ENCODE peak calls at places on chromosomes 13 and 19, in nine cellular contexts. U is GM12865; O is lower leg skin; R is AG09309; A is brain microvascular endothelial cell; Y is B cell; T is Calu3; D is AG09319; B is CD8-positive, alpha-beta T cell. W is an unnamed sample.
A peak's percentile ranks its signal among the peaks of the same experiment; 100 is the strongest.

GRCh38 chr13:48241651-48242050 is 8.6 kb downstream of the ITM2B start:
- DNase-seq in R (no peak), A (no peak), Y (no peak), B (no peak), D (no peak), T (no peak), O (no peak), U (no peak), W (no peak)

GRCh38 chr19:39411006-39411831 is 1.2 kb upstream of the PLEKHG2 start:
- DNase-seq in A (peak; percentile 66), T (peak; percentile 56), B (no peak), D (peak; percentile 67), R (no peak), O (peak; percentile 92), U (peak; percentile 53), Y (peak; percentile 33), W (no peak)

GRCh38 chr13:97435794-97436193 is 1.8 kb downstream of the RAP2A start:
- DNase-seq in U (peak; percentile 66), B (no peak), T (no peak), D (no peak), A (no peak), O (no peak), Y (no peak), R (no peak), W (no peak)

GRCh38 chr19:10518444-10519361 is 1.5 kb upstream of the S1PR5 start:
- DNase-seq in R (no peak), Y (peak; percentile 67), D (no peak), B (no peak), O (no peak), A (no peak), U (no peak), T (no peak), W (peak; percentile 60)

GRCh38 chr13:98495627-98496238 is 81.2 kb downstream of the STK24 start:
- DNase-seq in R (no peak), D (no peak), U (no peak), B (no peak), T (no peak), Y (no peak), O (no peak), A (no peak), W (no peak)

GRCh38 chr13:41196620-41197019 is 2.3 kb upstream of the KBTBD7 start:
- DNase-seq in D (no peak), Y (no peak), T (no peak), O (no peak), B (no peak), U (no peak), R (no peak), A (no peak), W (no peak)

GRCh38 chr19:44890366-44891015 is 563 bp upstream of the TOMM40 start:
- DNase-seq in A (peak; percentile 99), R (peak; percentile 99), U (no peak), T (peak; percentile 100), Y (peak; percentile 85), O (no peak), B (no peak), D (peak; percentile 95), W (peak; percentile 93)

GRCh38 chr19:33864311-33864850 is 67.7 kb downstream of the KCTD15 start:
- DNase-seq in Y (no peak), B (no peak), D (no peak), R (no peak), U (no peak), O (peak; percentile 76), T (peak; percentile 47), A (no peak), W (no peak)

GRCh38 chr19:7915250-7916136 is 863 bp downstream of the TGFBR3L start:
- DNase-seq in T (no peak), U (no peak), B (no peak), A (no peak), D (no peak), O (no peak), Y (no peak), R (no peak), W (no peak)

GRCh38 chr19:34259367-34259865 is 5.1 kb downstream of the GARRE1 start:
- DNase-seq in R (no peak), B (no peak), A (no peak), O (no peak), U (no peak), T (no peak), Y (no peak), D (no peak), W (no peak)

GRCh38 chr13:50290186-50290585 is 274.9 kb downstream of the KCNRG start:
- DNase-seq in O (no peak), A (no peak), U (no peak), B (no peak), T (no peak), Y (no peak), D (no peak), R (no peak), W (no peak)

GRCh38 chr19:2607712-2608601 is 94.5 kb downstream of the GNG7 start:
- DNase-seq in B (peak; percentile 52), T (no peak), Y (no peak), A (no peak), U (peak; percentile 94), R (no peak), O (peak; percentile 85), D (no peak), W (peak; percentile 69)

GRCh38 chr19:45321848-45322247 is 827 bp downstream of the CKM start:
- DNase-seq in O (no peak), D (no peak), A (no peak), U (no peak), T (no peak), B (no peak), R (no peak), Y (no peak), W (no peak)

GRCh38 chr19:38647966-38648788 is 728 bp downstream of the ACTN4 start:
- DNase-seq in T (no peak), Y (no peak), O (no peak), D (no peak), B (no peak), R (no peak), A (no peak), U (no peak), W (no peak)

GRCh38 chr13:30884543-30884942 is 21.5 kb upstream of the MEDAG start:
- DNase-seq in U (no peak), A (no peak), R (no peak), T (no peak), D (no peak), B (no peak), Y (no peak), O (peak; percentile 21), W (no peak)

GRCh38 chr13:20294497-20294896 is 62.4 kb upstream of the GJB6 start:
- DNase-seq in O (no peak), D (no peak), B (no peak), A (no peak), U (no peak), R (no peak), T (no peak), Y (no peak), W (no peak)

GRCh38 chr13:21683034-21683733 is 12.3 kb downstream of the FGF9 start:
- DNase-seq in Y (no peak), R (peak; percentile 48), T (no peak), B (no peak), A (peak; percentile 29), U (no peak), O (no peak), D (no peak), W (no peak)

GRCh38 chr13:103067751-103068563 is 1.7 kb upstream of the SLC10A2 start:
- DNase-seq in D (no peak), R (no peak), B (no peak), Y (no peak), A (no peak), O (no peak), T (no peak), U (peak; percentile 78), W (peak; percentile 29)

GRCh38 chr19:5995606-5996005 is 17.7 kb upstream of the RANBP3 start:
- DNase-seq in B (no peak), D (no peak), O (no peak), U (no peak), R (no peak), Y (no peak), T (no peak), A (no peak), W (no peak)

GRCh38 chr19:5996102-5996501 is 18.2 kb upstream of the RANBP3 start:
- DNase-seq in D (no peak), Y (no peak), O (no peak), T (no peak), A (no peak), U (no peak), R (no peak), B (no peak), W (no peak)

GRCh38 chr19:5999693-6000092 is 21.8 kb upstream of the RANBP3 start:
- DNase-seq in R (no peak), A (no peak), B (no peak), U (no peak), Y (no peak), T (no peak), O (no peak), D (no peak), W (no peak)

GRCh38 chr19:5996598-5997320 is 18.8 kb upstream of the RANBP3 start:
- DNase-seq in T (no peak), R (no peak), D (no peak), Y (no peak), O (no peak), B (no peak), A (no peak), U (no peak), W (no peak)

DNA sequence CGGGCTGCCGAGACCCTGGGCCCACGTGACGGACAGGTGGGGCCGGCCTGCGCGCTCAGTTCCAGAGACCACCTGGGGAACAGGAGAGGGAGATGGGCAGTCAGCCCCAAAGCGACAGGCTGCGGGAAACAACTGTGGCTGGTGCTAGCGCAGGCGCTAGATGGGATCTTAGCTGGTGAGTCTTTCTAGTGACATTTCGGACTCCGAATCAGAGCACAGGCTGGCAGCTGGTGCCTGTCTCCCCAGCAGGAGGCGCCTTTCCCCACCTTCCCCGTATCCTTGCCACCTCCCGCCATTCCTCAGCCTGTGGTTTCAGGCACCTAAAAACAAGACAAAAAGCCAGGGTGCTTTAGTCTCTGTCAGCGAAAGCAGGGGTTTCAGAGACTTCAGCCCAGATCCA is 19.4 kb upstream of the RANBP3 start:
- DNase-seq in A (no peak), U (no peak), O (no peak), R (no peak), T (no peak), B (no peak), Y (no peak), D (no peak), W (no peak)
- TF ChIP-seq CTCF in A (peak; percentile 41), U (no peak), O (no peak), R (no peak), T (no peak), B (no peak), Y (no peak), D (peak; percentile 3), W (no peak)

GRCh38 chr19:18322759-18323460 is at the start of gene LSM4:
- DNase-seq in T (peak; percentile 95), A (peak; percentile 96), U (peak; percentile 99), R (peak; percentile 71), Y (peak; percentile 99), B (peak; percentile 99), O (peak; percentile 100), D (peak; percentile 85), W (peak; percentile 99)
- TF ChIP-seq CTCF in T (no peak), A (peak; percentile 56), U (peak; percentile 38), R (peak; percentile 37), Y (peak; percentile 62), B (peak; percentile 71), O (no peak), D (peak; percentile 16), W (peak; percentile 47)

GRCh38 chr19:31380854-31381253 is 31.6 kb upstream of the TSHZ3 start:
- DNase-seq in Y (no peak), R (no peak), O (no peak), U (no peak), D (no peak), T (no peak), A (no peak), B (no peak), W (no peak)
- TF ChIP-seq CTCF in Y (no peak), R (no peak), O (no peak), U (no peak), D (no peak), T (no peak), A (no peak), B (no peak), W (no peak)

GRCh38 chr19:50838239-50838638 is 4.9 kb upstream of the KLK15 start:
- DNase-seq in B (no peak), D (no peak), U (peak; percentile 59), A (no peak), Y (no peak), R (no peak), O (no peak), T (peak; percentile 27), W (peak; percentile 74)
- TF ChIP-seq CTCF in B (no peak), D (no peak), U (peak; percentile 37), A (no peak), Y (no peak), R (peak; percentile 11), O (no peak), T (peak; percentile 47), W (peak; percentile 45)

W was measured in GM13976.